ENCODE peak calls at places on chromosomes 4 and X, in seven cellular contexts. R is activated CD8-positive, alpha-beta T cell treated with anti-CD3 and anti-CD28 coated beads, Interleukin-2, amount 10 ng/mL, durations not matched to agents 7 days and 5 days; J is SK-N-SH treated with all-trans-retinoic acid at 6 μM for 48 hours; L is stimulated activated naive CD8-positive, alpha-beta T cell treated with anti-CD3 and anti-CD28 coated beads, Interleukin-15, Interleukin-2, amounts not matched to agents 100 U/mL and 50 U/mL, for 24 hours; B is activated T-cell treated with anti-CD3 and anti-CD28 coated beads, Interleukin-2, amount 50 U/mL, for 4 hours; V is sciatic nerve; P is natural killer cell. O is an unnamed sample.

GRCh38 chrX:574355-574754 is 56.2 kb upstream of the SHOX start:
- ATAC-seq in V (no peak), J (no peak), P (no peak), L (no peak), R (peak; percentile 38), B (no peak), O (no peak)

GRCh38 chrX:73916931-73917657 is 354.1 kb downstream of the CHIC1 start:
- ATAC-seq in R (no peak), L (no peak), P (no peak), V (no peak), B (no peak), J (peak; percentile 97), O (no peak)

GRCh38 chrX:21666252-21666651 is 8.1 kb upstream of the KLHL34 start:
- ATAC-seq in B (no peak), P (no peak), R (no peak), V (no peak), J (no peak), L (no peak), O (no peak)

GRCh38 chr4:147094228-147094627 is 148.6 kb upstream of the TTC29 start:
- ATAC-seq in L (no peak), J (no peak), R (no peak), P (no peak), V (no peak), B (no peak), O (no peak)

GRCh38 chrX:30313322-30313721 is 4.1 kb upstream of the NR0B1 start:
- ATAC-seq in P (no peak), R (no peak), B (no peak), L (no peak), V (no peak), J (no peak), O (no peak)

GRCh38 chr4:40124690-40125089 is 68.0 kb downstream of the N4BP2 start:
- ATAC-seq in L (no peak), P (no peak), B (peak; percentile 9), J (no peak), V (no peak), R (peak; percentile 85), O (no peak)

GRCh38 chrX:129606918-129607317 is 47.8 kb downstream of the APLN start:
- ATAC-seq in J (peak; percentile 75), R (peak; percentile 48), L (peak; percentile 63), P (peak; percentile 64), B (peak; percentile 61), V (peak; percentile 76), O (no peak)

GRCh38 chr4:112944006-112944405 is 105.4 kb upstream of the ANK2 start:
- ATAC-seq in J (no peak), L (no peak), B (no peak), V (no peak), P (no peak), R (no peak), O (no peak)

GRCh38 chr4:174848596-174848995 is 19.5 kb upstream of the GLRA3 start:
- ATAC-seq in R (no peak), V (no peak), P (no peak), J (no peak), B (no peak), L (no peak), O (no peak)

GRCh38 chrX:137545711-137546651 is 19.9 kb upstream of the ZIC3 start:
- ATAC-seq in B (no peak), P (no peak), L (no peak), J (no peak), R (no peak), V (no peak), O (no peak)

GRCh38 chrX:68868902-68869800 is 40.3 kb downstream of the EFNB1 start:
- ATAC-seq in P (no peak), B (no peak), L (no peak), R (no peak), J (no peak), V (no peak), O (no peak)

GRCh38 chr4:186946140-186946539 is 222.5 kb upstream of the FAT1 start:
- ATAC-seq in P (no peak), J (no peak), B (no peak), L (no peak), V (no peak), R (no peak), O (no peak)

GRCh38 chr4:172141025-172141424 is 327.8 kb downstream of the GALNTL6 start:
- ATAC-seq in P (no peak), R (no peak), L (no peak), V (no peak), B (no peak), J (no peak), O (no peak)

GRCh38 chrX:17380221-17380620 is 5.2 kb downstream of the NHS start:
- ATAC-seq in J (no peak), R (no peak), B (no peak), L (no peak), V (no peak), P (no peak), O (no peak)

O was measured in stimulated activated memory B cell treated with anti-CD40 and anti-IgM and Interleukin-4, amounts not matched to agents 10 μg/mL and 1 μg/mL and 100 μg/mL, for 72 hours.